ENCODE peak calls at places on chromosomes 7 and 10, in four cellular contexts. X is T-helper 2 cell, V is COR-L47, E is cardiac fibroblast. P is an unnamed sample.

GRCh38 chr7:25894002-25894901 is 257.7 kb upstream of the NFE2L3 start:
- DNase-seq in X (no peak), V (peak), E (no peak), P (peak)

GRCh38 chr10:27147701-27148100 is 6.5 kb downstream of the YME1L1 start:
- DNase-seq in X (no peak), V (no peak), E (no peak), P (no peak)

GRCh38 chr7:129464194-129464593 is 30.0 kb downstream of the STRIP2 start:
- DNase-seq in X (no peak), V (no peak), E (no peak), P (no peak)

GRCh38 chr10:76430330-76430729 is 998.9 kb downstream of the LRMDA start:
- DNase-seq in X (no peak), V (no peak), E (no peak), P (no peak)

GRCh38 chr7:150737265-150738055 is at the start of gene GIMAP5:
- DNase-seq in X (no peak), V (no peak), E (no peak), P (peak)

GRCh38 chr10:132154931-132155330 is 31.8 kb upstream of the DPYSL4 start:
- DNase-seq in X (no peak), V (no peak), E (no peak), P (no peak)

GRCh38 chr7:6096581-6096980 is 65.4 kb downstream of the ANKRD61 start:
- DNase-seq in X (no peak), V (no peak), E (no peak), P (no peak)

GRCh38 chr10:61993676-61994401 is 92.3 kb downstream of the ARID5B start:
- DNase-seq in X (no peak), V (peak), E (peak), P (peak)

GRCh38 chr7:66699998-66700397 is 40.5 kb upstream of the RABGEF1 start:
- DNase-seq in X (no peak), V (no peak), E (peak), P (no peak)

GRCh38 chr10:82768040-82768439 is 893.0 kb downstream of the NRG3 start:
- DNase-seq in X (no peak), V (no peak), E (no peak), P (no peak)

GRCh38 chr10:19791032-19791431 is 25.2 kb upstream of the PLXDC2 start:
- DNase-seq in X (no peak), V (no peak), E (peak), P (no peak)

GRCh38 chr10:44992070-44992731 is 8.5 kb upstream of the ZNF22 start:
- DNase-seq in X (no peak), V (no peak), E (no peak), P (no peak)

GRCh38 chr7:148303295-148304013 is 287.1 kb upstream of the C7orf33 start:
- DNase-seq in X (no peak), V (no peak), E (peak), P (no peak)

GRCh38 chr10:127364034-127364433 is 167.6 kb upstream of the INSYN2A start:
- DNase-seq in X (no peak), V (no peak), E (no peak), P (peak)

GRCh38 chr7:143980746-143981510 is 19.2 kb upstream of the OR6B1 start:
- DNase-seq in X (no peak), V (no peak), E (no peak), P (no peak)

GRCh38 chr7:27134392-27134791 is 3.8 kb upstream of the HOXA4 start:
- DNase-seq in X (no peak), V (no peak), E (peak), P (peak)

GRCh38 chr10:73576890-73577591 is 14.1 kb downstream of the USP54 start:
- DNase-seq in X (no peak), V (no peak), E (no peak), P (no peak)

GRCh38 chr10:79308016-79308415 is 39.3 kb upstream of the PPIF start:
- DNase-seq in X (no peak), V (no peak), E (no peak), P (no peak)

GRCh38 chr10:123147635-123148413 is at the start of gene HMX2:
- DNase-seq in X (no peak), V (peak), E (no peak), P (no peak)

GRCh38 chr10:6513509-6513908 is 66.6 kb downstream of the PRKCQ start:
- DNase-seq in X (no peak), V (no peak), E (no peak), P (no peak)

GRCh38 chr10:74337330-74338016 is 186.5 kb downstream of the ADK start:
- DNase-seq in X (no peak), V (no peak), E (no peak), P (peak)

GRCh38 chr10:93911865-93912264 is 18.1 kb downstream of the SLC35G1 start:
- DNase-seq in X (no peak), V (no peak), E (no peak), P (peak)

GRCh38 chr7:44348300-44348699 is 22.9 kb upstream of the CAMK2B start:
- DNase-seq in X (no peak), V (peak), E (peak), P (peak)

GRCh38 chr10:15265076-15265475 is 96.6 kb upstream of the NMT2 start:
- DNase-seq in X (no peak), V (no peak), E (peak), P (no peak)

GRCh38 chr10:26983156-26983555 is 117.1 kb downstream of the ANKRD26 start:
- DNase-seq in X (no peak), V (no peak), E (no peak), P (no peak)

GRCh38 chr7:135718219-135718618 is 9.8 kb downstream of the SLC13A4 start:
- DNase-seq in X (no peak), V (no peak), E (no peak), P (no peak)

GRCh38 chr7:95609277-95609971 is 13.1 kb upstream of the PDK4 start:
- DNase-seq in X (no peak), V (peak), E (peak), P (peak)

GRCh38 chr10:15780353-15781135 is 60.8 kb upstream of the ITGA8 start:
- DNase-seq in X (no peak), V (no peak), E (peak), P (peak)

GRCh38 chr7:27411145-27411544 is 168.5 kb downstream of the EVX1 start:
- DNase-seq in X (no peak), V (no peak), E (no peak), P (no peak)

GRCh38 chr10:77328272-77328816 is 309.3 kb downstream of the KCNMA1 start:
- DNase-seq in X (no peak), V (no peak), E (peak), P (peak)

GRCh38 chr7:133201470-133201869 is 51.4 kb upstream of the EXOC4 start:
- DNase-seq in X (no peak), V (no peak), E (no peak), P (no peak)

GRCh38 chr10:43322769-43323168 is 48.7 kb upstream of the FXYD4 start:
- DNase-seq in X (peak), V (no peak), E (peak), P (peak)

GRCh38 chr10:1382711-1383110 is 326.5 kb downstream of the WDR37 start:
- DNase-seq in X (no peak), V (no peak), E (no peak), P (no peak)

GRCh38 chr10:36423821-36424248 is 701.6 kb upstream of the ANKRD30A start:
- DNase-seq in X (no peak), V (no peak), E (no peak), P (no peak)

GRCh38 chr10:46220872-46221538 is 65.8 kb upstream of the ANTXRL start:
- DNase-seq in X (no peak), V (no peak), E (no peak), P (no peak)

GRCh38 chr7:146119016-146119415 is 2.4 kb downstream of the CNTNAP2 start:
- DNase-seq in X (no peak), V (no peak), E (no peak), P (no peak)

P was measured in dermis blood vessel endothelial cell.